ENCODE peak calls at places on chromosomes 16 and 17, in five cellular contexts. U, O, T, E and A are unnamed samples.
A peak's percentile ranks its signal among the peaks of the same experiment; 100 is the strongest.

GRCh38 chr16:25151996-25152395 is 40.5 kb downstream of the LCMT1 start:
- DNase-seq in E (no peak), U (no peak), O (no peak), T (no peak), A (no peak)

GRCh38 chr16:14284930-14285541 is 213.9 kb downstream of the MRTFB start:
- DNase-seq in T (no peak), E (no peak), U (no peak), O (peak; percentile 86), A (peak; percentile 27)

GRCh38 chr17:40515491-40516041 is 14.1 kb upstream of the TNS4 start:
- DNase-seq in U (no peak), E (no peak), T (no peak), O (no peak), A (no peak)

GRCh38 chr16:73299349-73299748 is 251.4 kb upstream of the ZFHX3 start:
- DNase-seq in U (no peak), O (no peak), E (no peak), T (no peak), A (no peak)

GRCh38 chr16:3216263-3216640 is 18.7 kb downstream of the ZNF200 start:
- DNase-seq in O (no peak), T (no peak), E (no peak), U (no peak), A (no peak)

GRCh38 chr17:53527473-53527872 is 295.3 kb upstream of the KIF2B start:
- DNase-seq in E (no peak), O (no peak), U (no peak), T (no peak), A (no peak)

GRCh38 chr17:73932216-73932749 is 271.2 kb upstream of the RPL38 start:
- DNase-seq in T (peak; percentile 81), U (no peak), E (no peak), O (no peak), A (no peak)

GRCh38 chr17:10772425-10773380 is 31.2 kb downstream of the TMEM238L start:
- DNase-seq in O (peak; percentile 82), U (no peak), T (no peak), E (no peak), A (no peak)

GRCh38 chr17:32927724-32928526 is at the start of gene TMEM98:
- DNase-seq in O (peak; percentile 81), U (no peak), T (no peak), E (no peak), A (no peak)

GRCh38 chr16:68272501-68273209 is 8.3 kb downstream of the SLC7A6 start:
- DNase-seq in T (no peak), U (no peak), O (no peak), E (no peak), A (no peak)

GRCh38 chr17:45132569-45133463 is 501 bp upstream of the PLCD3 start:
- DNase-seq in U (no peak), T (peak; percentile 97), E (no peak), O (peak; percentile 86), A (no peak)

GRCh38 chr17:53134546-53134945 is 688.2 kb upstream of the KIF2B start:
- DNase-seq in E (no peak), O (no peak), T (no peak), U (no peak), A (no peak)

GRCh38 chr17:19360772-19361171 is 1.8 kb downstream of the B9D1 start:
- DNase-seq in U (no peak), T (no peak), E (no peak), O (no peak), A (no peak)

GRCh38 chr17:30477758-30478115 is 529 bp downstream of the GOSR1 start:
- DNase-seq in O (no peak), T (no peak), U (no peak), E (no peak), A (no peak)

GRCh38 chr17:8289103-8289397 is 580 bp downstream of the RANGRF start:
- DNase-seq in E (no peak), U (no peak), T (no peak), O (peak; percentile 89), A (no peak)

GRCh38 chr17:46984892-46985291 is 5.8 kb upstream of the RPRML start:
- DNase-seq in U (no peak), O (no peak), E (no peak), T (no peak), A (no peak)

GRCh38 chr16:11329080-11329491 is 16.2 kb upstream of the RMI2 start:
- DNase-seq in E (no peak), O (peak; percentile 56), T (no peak), U (no peak), A (no peak)

GRCh38 chr16:19884611-19885455 is at the start of gene GPRC5B:
- DNase-seq in T (no peak), U (no peak), O (peak; percentile 85), E (no peak), A (no peak)

GRCh38 chr16:88533381-88533831 is 36.8 kb upstream of the ZC3H18 start:
- DNase-seq in U (no peak), E (no peak), O (no peak), T (no peak), A (peak; percentile 20)

GRCh38 chr16:10608687-10609409 is 28.4 kb upstream of the EMP2 start:
- DNase-seq in O (no peak), T (no peak), U (no peak), E (no peak), A (no peak)

GRCh38 chr17:68378202-68379149 is 78.8 kb downstream of the WIPI1 start:
- DNase-seq in T (peak; percentile 97), U (peak; percentile 89), O (peak; percentile 31), E (no peak), A (peak; percentile 78)

GRCh38 chr16:1961651-1962067 is 2.3 kb downstream of the NDUFB10 start:
- DNase-seq in U (no peak), E (no peak), T (no peak), O (no peak), A (no peak)

GRCh38 chr16:426115-426905 is 861 bp downstream of the RAB11FIP3 start:
- DNase-seq in E (no peak), O (peak; percentile 42), T (no peak), U (no peak), A (no peak)

GRCh38 chr16:88452485-88453216 is 429 bp upstream of the ZFPM1 start:
- DNase-seq in E (peak; percentile 28), T (peak; percentile 99), U (peak; percentile 87), O (peak; percentile 96), A (peak; percentile 77)

GRCh38 chr17:36002631-36003030 is 1.3 kb upstream of the CCL15 start:
- DNase-seq in E (no peak), T (no peak), O (no peak), U (no peak), A (no peak)

GRCh38 chr17:82272495-82273326 is 789 bp downstream of the CSNK1D start:
- DNase-seq in O (peak; percentile 63), E (no peak), U (no peak), T (no peak), A (no peak)

GRCh38 chr17:64741924-64742670 is 80.0 kb upstream of the SMURF2 start:
- DNase-seq in T (peak; percentile 94), U (no peak), E (no peak), O (no peak), A (peak; percentile 45)

GRCh38 chr17:2849327-2849670 is 53.1 kb downstream of the RAP1GAP2 start:
- DNase-seq in O (peak; percentile 29), E (no peak), T (no peak), U (no peak), A (no peak)

GRCh38 chr16:81544261-81544660 is 99.7 kb downstream of the CMIP start:
- DNase-seq in E (no peak), U (no peak), O (no peak), T (no peak), A (no peak)

GRCh38 chr17:20728181-20728580 is 148.7 kb downstream of the CDRT15L2 start:
- DNase-seq in O (no peak), T (no peak), E (no peak), U (no peak), A (no peak)

GRCh38 chr17:41835800-41836549 is at the start of gene NT5C3B:
- DNase-seq in T (no peak), E (no peak), U (no peak), O (peak; percentile 78), A (no peak)

GRCh38 chr16:4624827-4625616 is 396 bp downstream of the MGRN1 start:
- DNase-seq in U (peak; percentile 33), T (peak; percentile 94), E (no peak), O (peak; percentile 94), A (peak; percentile 8)

GRCh38 chr16:72091217-72091616 is 2.2 kb downstream of the TXNL4B start:
- DNase-seq in U (no peak), O (no peak), E (no peak), T (no peak), A (no peak)

GRCh38 chr17:22266231-22266630 is 573.9 kb downstream of the KCNJ18 start:
- DNase-seq in E (no peak), T (no peak), O (no peak), U (no peak), A (no peak)
- H3K27ac ChIP-seq in E (no peak overlapping the region), T (no peak overlapping the region), O (no peak overlapping the region), U (no peak overlapping the region), A (no peak overlapping the region)

DNA sequence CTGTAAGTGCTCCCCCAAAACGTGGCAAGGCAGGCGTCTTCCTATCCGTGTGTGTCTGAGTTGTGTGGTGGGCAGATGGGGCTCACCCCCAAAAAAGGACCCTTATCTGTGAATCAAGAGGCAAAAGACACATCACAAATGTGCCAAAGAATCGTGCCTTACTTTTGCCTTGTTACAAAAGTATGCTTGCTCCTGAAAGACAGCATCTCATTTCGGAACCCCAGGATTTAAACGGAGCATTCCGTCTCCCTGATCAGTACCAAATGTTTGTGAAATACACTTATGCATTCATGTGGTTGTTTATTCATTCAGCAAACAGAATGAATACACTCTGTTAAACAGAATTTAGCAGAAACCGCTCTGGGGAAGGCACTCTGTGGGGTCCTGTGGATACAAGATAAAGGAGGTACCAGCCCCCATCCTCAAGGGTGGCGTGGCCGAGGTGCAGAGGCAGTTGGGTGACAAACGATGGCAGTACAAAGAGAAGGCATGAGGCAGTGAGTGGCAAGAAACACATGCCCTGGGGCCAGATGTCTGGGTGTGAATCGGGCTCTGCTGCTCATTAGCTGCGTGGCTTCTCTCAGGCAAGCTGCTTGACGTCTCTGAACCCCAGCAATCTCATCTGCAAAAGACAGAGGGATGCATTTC is 649 bp downstream of the WFDC1 start:
- DNase-seq in T (no peak), E (no peak), O (no peak), U (no peak), A (no peak)
- H3K4me3 ChIP-seq in T (peak overlapping the region; percentile 45), E (no peak overlapping the region), O (no peak overlapping the region), U (peak overlapping the region; percentile 61), A (peak overlapping the region; percentile 50)

DNA sequence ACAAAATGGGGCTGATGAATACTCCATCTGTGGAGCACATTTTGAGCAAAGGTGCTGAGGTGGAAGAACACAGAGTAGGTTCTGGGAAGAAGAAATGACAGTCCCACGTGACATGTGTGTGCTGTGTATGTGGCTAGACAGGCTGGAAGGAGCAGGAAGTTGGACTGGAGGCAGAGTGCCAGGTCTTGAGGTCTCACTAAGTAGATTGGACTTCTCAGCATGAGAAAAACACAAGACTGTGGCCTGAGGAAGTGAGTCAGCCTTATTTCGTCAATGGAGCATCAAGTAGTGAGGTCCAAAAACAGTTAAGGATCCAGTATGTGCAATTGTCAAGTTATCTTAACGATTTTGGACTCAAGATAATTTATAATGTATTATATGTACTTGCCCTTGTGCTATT is 736.5 kb downstream of the KCNJ2 start:
- DNase-seq in T (no peak), O (no peak), E (no peak), U (peak; percentile 2), A (peak; percentile 95)
- H3K9me3 ChIP-seq in T (no peaks in the 10 kb centered on the region), O (no peaks in the 10 kb centered on the region), E (no peaks in the 10 kb centered on the region), U (no peaks in the 10 kb centered on the region), A (no peaks in the 10 kb centered on the region)

DNA sequence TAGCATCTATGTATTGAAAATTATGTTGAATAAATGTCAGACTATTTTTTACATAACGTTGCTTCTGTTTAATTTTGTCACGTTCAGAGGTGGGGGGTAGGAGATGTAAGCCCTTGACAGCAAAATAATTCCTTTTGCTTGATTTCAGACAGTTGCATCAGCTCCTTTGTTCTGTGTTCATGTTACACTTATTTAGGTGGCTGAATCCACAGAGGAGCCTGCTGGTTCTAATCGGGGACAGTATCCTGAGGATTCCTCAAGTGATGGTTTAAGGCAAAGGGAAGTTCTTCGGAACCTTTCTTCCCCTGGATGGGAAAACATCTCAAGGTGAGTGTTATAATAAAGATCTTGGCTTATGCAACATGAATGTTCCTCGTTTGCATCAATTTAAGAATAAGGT is 4.5 kb downstream of the HERPUD1 start:
- DNase-seq in O (no peak), E (no peak), U (no peak), T (no peak), A (no peak)
- H3K27ac ChIP-seq in O (no peak overlapping the region), E (peak overlapping the region; percentile 42), U (no peak overlapping the region), T (no peak overlapping the region), A (no peak overlapping the region)